ENCODE peak calls at places on chromosomes 2 and 18, in six cellular contexts. A is trophoblast cell, R is mesenchymal stem cell, F is neuronal stem cell, Y is mesendoderm, E is H1. I is an unnamed sample.

GRCh38 chr2:176072951-176073904 is 10.5 kb downstream of the EVX2 start:
- DNase-seq in A (no peak), R (no peak), F (no peak), Y (no peak), E (peak; percentile 57), I (no peak)

GRCh38 chr2:141015339-141016047 is 1115.3 kb downstream of the LRP1B start:
- DNase-seq in A (no peak), R (no peak), F (no peak), Y (peak; percentile 18), E (no peak), I (no peak)

GRCh38 chr2:112740522-112740921 is 19.7 kb downstream of the NT5DC4 start:
- DNase-seq in A (no peak), R (no peak), F (no peak), Y (no peak), E (no peak), I (no peak)

GRCh38 chr2:85302106-85302505 is 25.7 kb downstream of the TGOLN2 start:
- DNase-seq in A (no peak), R (no peak), F (no peak), Y (no peak), E (no peak), I (peak; percentile 2)

GRCh38 chr2:211396815-211397214 is 840.4 kb downstream of the CPS1 start:
- DNase-seq in A (no peak), R (no peak), F (no peak), Y (no peak), E (no peak), I (no peak)

GRCh38 chr2:31577143-31577542 is 3.6 kb downstream of the SRD5A2 start:
- DNase-seq in A (no peak), R (no peak), F (no peak), Y (no peak), E (no peak), I (no peak)

GRCh38 chr2:63544017-63544627 is 44.2 kb downstream of the WDPCP start:
- DNase-seq in A (no peak), R (peak; percentile 6), F (no peak), Y (no peak), E (no peak), I (peak; percentile 2)

GRCh38 chr18:63119647-63120046 is 199.9 kb downstream of the BCL2 start:
- DNase-seq in A (no peak), R (peak; percentile 19), F (no peak), Y (peak; percentile 65), E (no peak), I (peak; percentile 8)

GRCh38 chr2:128754246-128754724 is 435.6 kb upstream of the HS6ST1 start:
- DNase-seq in A (no peak), R (peak; percentile 69), F (no peak), Y (no peak), E (no peak), I (no peak)

GRCh38 chr18:23237524-23238151 is 102.4 kb downstream of the CABLES1 start:
- DNase-seq in A (peak; percentile 73), R (peak; percentile 70), F (no peak), Y (peak; percentile 91), E (no peak), I (peak; percentile 41)

GRCh38 chr2:190318931-190319556 is 582 bp downstream of the HIBCH start:
- DNase-seq in A (no peak), R (no peak), F (no peak), Y (no peak), E (no peak), I (peak; percentile 12)

GRCh38 chr2:30915485-30915884 is 108.2 kb upstream of the CAPN13 start:
- DNase-seq in A (peak; percentile 24), R (no peak), F (peak; percentile 18), Y (peak; percentile 82), E (peak; percentile 72), I (peak; percentile 0)

GRCh38 chr2:78546843-78547242 is 478.7 kb upstream of the REG3G start:
- DNase-seq in A (no peak), R (no peak), F (no peak), Y (no peak), E (no peak), I (no peak)

GRCh38 chr2:126244937-126245336 is 411.0 kb upstream of the GYPC start:
- DNase-seq in A (no peak), R (peak; percentile 39), F (peak; percentile 41), Y (peak; percentile 87), E (peak; percentile 85), I (no peak)

GRCh38 chr2:150491943-150492342 is 4.5 kb upstream of the RND3 start:
- DNase-seq in A (no peak), R (peak; percentile 53), F (no peak), Y (no peak), E (no peak), I (peak; percentile 80)

GRCh38 chr2:17813742-17814458 is 2.4 kb upstream of the MSGN1 start:
- DNase-seq in A (no peak), R (peak; percentile 83), F (no peak), Y (no peak), E (no peak), I (no peak)

GRCh38 chr18:47108373-47108772 is 41.9 kb downstream of the HDHD2 start:
- DNase-seq in A (no peak), R (no peak), F (peak; percentile 29), Y (no peak), E (no peak), I (no peak)

DNA sequence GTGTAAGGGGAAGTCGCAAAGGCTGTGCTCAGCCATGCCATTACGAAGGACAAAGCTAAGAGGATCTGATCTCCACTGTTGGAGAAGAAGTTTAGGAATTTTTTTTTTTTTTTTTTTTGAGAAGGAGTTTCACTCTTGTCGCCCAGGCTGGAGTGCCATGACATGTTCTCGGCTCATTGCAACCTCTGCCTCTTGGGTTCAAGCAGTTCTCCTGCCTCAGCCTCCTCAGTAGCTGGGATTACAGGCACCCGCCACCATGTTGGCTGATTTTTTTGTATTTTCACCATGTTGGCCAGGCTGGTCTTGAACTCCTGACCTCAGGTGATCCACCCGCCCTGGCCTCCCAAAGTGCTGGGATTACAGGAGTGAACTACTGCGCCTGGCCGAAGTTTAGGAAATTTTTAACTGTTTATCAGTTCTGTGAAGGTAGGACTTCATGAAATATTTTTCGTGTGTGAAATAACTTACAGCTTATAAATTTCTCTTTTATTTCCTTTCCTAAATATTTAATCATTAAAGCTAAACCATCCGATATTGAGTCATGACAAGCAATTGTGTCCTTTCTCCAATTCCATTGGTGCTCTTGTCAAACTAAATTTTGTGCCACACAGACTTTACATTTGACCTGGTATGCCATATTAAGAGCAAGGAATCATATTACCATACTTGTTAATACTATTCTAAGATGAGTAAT is 22.2 kb downstream of the DDX1 start:
- DNase-seq in A (no peak), R (no peak), F (no peak), Y (no peak), E (no peak), I (no peak)
- H3K36me3 ChIP-seq in A (peaks cover 23% of the 10 kb centered on the region), R (peaks cover 73% of the 10 kb centered on the region), F (peaks cover 76% of the 10 kb centered on the region), Y (peaks cover 9% of the 10 kb centered on the region), E (peaks cover 64% of the 10 kb centered on the region), I (peaks cover 23% of the 10 kb centered on the region)

GRCh38 chr2:160406591-160407392 is 86.8 kb downstream of the RBMS1 start:
- DNase-seq in A (peak; percentile 62), R (peak; percentile 89), F (no peak), Y (no peak), E (peak; percentile 72), I (peak; percentile 80)
- H3K23ac ChIP-seq in A (no peak overlapping the region), R (peak overlapping the region; percentile 79), F (no peak overlapping the region), Y (no peak overlapping the region), E (no peak overlapping the region), I (peak overlapping the region; percentile 84)

DNA sequence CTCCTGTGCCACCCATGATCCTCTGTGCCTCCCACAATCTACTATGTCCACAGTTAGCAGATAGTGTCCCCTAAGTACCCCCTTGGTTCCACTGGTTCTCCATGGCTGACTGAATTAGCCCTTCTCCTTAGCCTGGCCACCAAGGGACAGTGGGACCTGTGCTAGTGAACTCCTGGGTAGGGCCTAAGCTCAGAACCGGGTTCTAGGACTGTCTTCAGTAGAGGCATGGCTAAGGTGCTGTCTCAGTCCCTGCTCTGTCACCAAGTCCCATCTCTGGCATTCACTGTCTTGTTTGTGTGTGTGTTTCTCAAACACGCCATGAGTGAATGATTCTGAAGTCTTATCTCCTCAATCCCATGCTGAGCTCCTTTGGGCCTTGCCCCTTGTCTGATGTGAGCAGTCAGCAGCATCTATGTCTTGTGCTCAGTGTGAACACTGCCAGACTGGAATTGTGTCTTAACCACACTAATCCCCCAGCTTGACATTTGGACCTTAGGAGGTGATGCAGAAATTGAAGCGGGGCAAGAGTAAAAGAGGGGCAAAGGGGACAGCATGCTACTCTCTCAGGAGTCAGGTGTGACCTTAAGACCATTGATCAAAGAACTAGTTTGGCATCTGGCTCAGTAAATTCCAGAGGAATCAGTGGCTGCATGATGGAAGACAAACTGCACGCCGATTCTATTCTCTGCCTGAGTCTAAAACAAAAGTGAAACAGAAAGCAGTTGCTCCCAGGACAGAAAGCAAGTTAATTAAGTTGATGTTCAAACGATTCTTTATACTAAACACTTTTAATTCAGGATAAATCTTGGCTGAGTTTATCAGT is 190.5 kb downstream of the ALPK2 start:
- DNase-seq in A (no peak), R (peak; percentile 29), F (no peak), Y (no peak), E (no peak), I (peak; percentile 41)
- H3K36me3 ChIP-seq in A (no peaks in the 10 kb centered on the region), R (no peaks in the 10 kb centered on the region), F (no peaks in the 10 kb centered on the region), Y (no peaks in the 10 kb centered on the region), E (no peaks in the 10 kb centered on the region), I (no peaks in the 10 kb centered on the region)

DNA sequence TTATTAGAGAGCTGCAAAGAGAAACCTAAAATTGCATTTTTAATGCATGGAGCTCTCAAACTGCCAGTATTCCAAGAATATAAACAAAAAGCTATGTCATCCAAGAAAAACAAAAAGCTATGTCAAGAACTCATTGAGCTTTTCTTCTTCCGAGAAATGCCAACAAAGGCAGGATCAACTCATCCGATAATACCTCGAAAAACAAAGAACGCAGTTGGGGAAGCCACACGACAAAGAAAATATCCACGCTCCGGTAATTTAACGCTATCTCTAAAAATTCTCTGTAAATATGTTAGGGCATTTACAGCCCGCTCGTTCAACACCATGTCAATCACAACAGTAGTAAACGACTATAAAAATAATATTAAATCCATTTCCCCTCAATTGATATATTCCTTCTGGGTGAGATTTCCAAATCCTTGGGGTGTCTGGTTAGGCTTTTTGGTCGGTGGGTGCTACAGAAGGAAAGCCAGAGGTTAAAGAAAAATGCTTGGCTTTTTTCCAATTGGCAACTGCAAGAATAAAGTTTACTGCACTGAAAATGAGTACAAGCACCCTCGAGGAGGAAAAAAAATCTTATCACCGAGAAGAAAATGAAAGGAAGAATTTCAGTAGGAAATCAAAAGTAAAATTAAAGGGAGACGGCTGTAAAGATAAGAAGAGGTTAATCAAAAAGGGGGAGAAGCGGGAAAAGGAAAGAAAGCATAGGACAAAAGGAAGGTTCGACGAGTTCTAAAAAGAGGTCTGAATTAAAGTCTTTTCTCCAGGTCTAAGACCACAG is 874 bp downstream of the TIA1 start:
- DNase-seq in A (no peak), R (peak; percentile 18), F (peak; percentile 35), Y (no peak), E (no peak), I (peak; percentile 19)
- H3K23ac ChIP-seq in A (no peak overlapping the region), R (no peak overlapping the region), F (no peak overlapping the region), Y (peak overlapping the region; percentile 97), E (no peak overlapping the region), I (peak overlapping the region; percentile 94)

DNA sequence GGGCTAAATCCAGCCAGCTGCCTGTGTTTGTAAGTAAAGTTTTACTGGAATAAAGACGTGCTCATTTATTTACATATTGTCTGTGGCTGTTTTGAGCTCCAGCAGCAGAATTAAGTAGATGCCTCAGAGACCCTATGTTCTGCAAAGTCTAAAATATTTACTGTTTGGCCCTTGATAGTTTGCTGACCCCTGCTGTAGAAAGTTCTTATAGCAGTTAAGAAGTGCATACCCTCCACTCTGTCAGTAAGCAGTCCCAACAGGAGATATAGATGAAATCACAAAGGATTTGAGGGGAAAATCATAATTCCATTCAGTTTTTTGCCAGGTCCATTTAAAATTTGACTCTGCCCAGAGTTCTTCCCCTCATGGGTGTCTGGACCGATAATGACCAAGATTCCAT is 50.1 kb upstream of the ITM2C start:
- DNase-seq in A (no peak), R (peak; percentile 43), F (no peak), Y (peak; percentile 37), E (no peak), I (peak; percentile 47)
- H3K36me3 ChIP-seq in A (peaks cover 41% of the 10 kb centered on the region), R (peaks cover 94% of the 10 kb centered on the region), F (peaks cover 67% of the 10 kb centered on the region), Y (peaks cover 5% of the 10 kb centered on the region), E (peaks cover 32% of the 10 kb centered on the region), I (peaks cover 39% of the 10 kb centered on the region)